ENCODE peak calls at places on chromosomes 13 and 19, in eight cellular contexts. One of them, this sample, is unnamed. For H3K4me1, the result is how much of the 10 kb centered on the place peaks cover.

GRCh38 chr19:1171755-1172352 is 2.2 kb downstream of the SBNO2 start:
- DNase-seq in effector memory CD4-positive, alpha-beta T cell: no peak
- DNase-seq in uterus: no peak
- DNase-seq in foreskin keratinocyte: peak
- DNase-seq in left ventricle myocardium inferior: no peak
- DNase-seq in fibroblast of lung: no peak
- DNase-seq in tibial artery: no peak
- DNase-seq in esophagus squamous epithelium: no peak
- DNase-seq in this sample: no peak

GRCh38 chr19:7236153-7236552 is 58.1 kb downstream of the INSR start:
- DNase-seq in fibroblast of lung: no peak
- DNase-seq in left ventricle myocardium inferior: no peak
- DNase-seq in effector memory CD4-positive, alpha-beta T cell: no peak
- DNase-seq in tibial artery: no peak
- DNase-seq in foreskin keratinocyte: no peak
- DNase-seq in uterus: no peak
- DNase-seq in esophagus squamous epithelium: no peak
- DNase-seq in this sample: no peak

GRCh38 chr13:111632906-111633305 is 312.5 kb downstream of the TEX29 start:
- DNase-seq in uterus: no peak
- DNase-seq in tibial artery: no peak
- DNase-seq in left ventricle myocardium inferior: no peak
- DNase-seq in esophagus squamous epithelium: no peak
- DNase-seq in foreskin keratinocyte: no peak
- DNase-seq in fibroblast of lung: no peak
- DNase-seq in effector memory CD4-positive, alpha-beta T cell: no peak
- DNase-seq in this sample: peak

GRCh38 chr13:102141625-102142472 is 260.0 kb downstream of the FGF14 start:
- DNase-seq in foreskin keratinocyte: peak
- DNase-seq in fibroblast of lung: peak
- DNase-seq in esophagus squamous epithelium: no peak
- DNase-seq in effector memory CD4-positive, alpha-beta T cell: no peak
- DNase-seq in tibial artery: no peak
- DNase-seq in left ventricle myocardium inferior: no peak
- DNase-seq in uterus: no peak
- DNase-seq in this sample: no peak

GRCh38 chr19:30381366-30381765 is 9.2 kb downstream of the ZNF536 start:
- DNase-seq in foreskin keratinocyte: no peak
- DNase-seq in uterus: no peak
- DNase-seq in fibroblast of lung: no peak
- DNase-seq in tibial artery: no peak
- DNase-seq in effector memory CD4-positive, alpha-beta T cell: no peak
- DNase-seq in esophagus squamous epithelium: no peak
- DNase-seq in left ventricle myocardium inferior: no peak
- DNase-seq in this sample: no peak

GRCh38 chr13:55013051-55013450 is 1984.4 kb downstream of the OLFM4 start:
- DNase-seq in tibial artery: no peak
- DNase-seq in foreskin keratinocyte: no peak
- DNase-seq in fibroblast of lung: no peak
- DNase-seq in left ventricle myocardium inferior: no peak
- DNase-seq in esophagus squamous epithelium: no peak
- DNase-seq in effector memory CD4-positive, alpha-beta T cell: no peak
- DNase-seq in uterus: no peak
- DNase-seq in this sample: no peak

GRCh38 chr13:39111145-39111544 is 72.9 kb downstream of the NHLRC3 start:
- DNase-seq in esophagus squamous epithelium: no peak
- DNase-seq in left ventricle myocardium inferior: no peak
- DNase-seq in tibial artery: no peak
- DNase-seq in uterus: no peak
- DNase-seq in effector memory CD4-positive, alpha-beta T cell: no peak
- DNase-seq in foreskin keratinocyte: no peak
- DNase-seq in fibroblast of lung: no peak
- DNase-seq in this sample: no peak

GRCh38 chr13:77207943-77208342 is 119.0 kb downstream of the MYCBP2 start:
- DNase-seq in foreskin keratinocyte: peak
- DNase-seq in effector memory CD4-positive, alpha-beta T cell: no peak
- DNase-seq in left ventricle myocardium inferior: no peak
- DNase-seq in fibroblast of lung: peak
- DNase-seq in esophagus squamous epithelium: no peak
- DNase-seq in uterus: no peak
- DNase-seq in tibial artery: no peak
- DNase-seq in this sample: peak

GRCh38 chr19:16836115-16836905 is 7.1 kb downstream of the SIN3B start:
- DNase-seq in tibial artery: no peak
- DNase-seq in effector memory CD4-positive, alpha-beta T cell: no peak
- DNase-seq in uterus: peak
- DNase-seq in foreskin keratinocyte: peak
- DNase-seq in esophagus squamous epithelium: no peak
- DNase-seq in fibroblast of lung: peak
- DNase-seq in left ventricle myocardium inferior: no peak
- DNase-seq in this sample: peak

GRCh38 chr19:49781394-49781793 is 14.6 kb downstream of the AP2A1 start:
- DNase-seq in tibial artery: no peak
- DNase-seq in left ventricle myocardium inferior: no peak
- DNase-seq in effector memory CD4-positive, alpha-beta T cell: no peak
- DNase-seq in uterus: no peak
- DNase-seq in fibroblast of lung: no peak
- DNase-seq in esophagus squamous epithelium: no peak
- DNase-seq in foreskin keratinocyte: no peak
- DNase-seq in this sample: no peak

GRCh38 chr19:39927524-39928356 is 6.7 kb downstream of the FCGBP start:
- DNase-seq in esophagus squamous epithelium: no peak
- DNase-seq in left ventricle myocardium inferior: no peak
- DNase-seq in foreskin keratinocyte: no peak
- DNase-seq in fibroblast of lung: no peak
- DNase-seq in uterus: no peak
- DNase-seq in tibial artery: no peak
- DNase-seq in effector memory CD4-positive, alpha-beta T cell: no peak
- DNase-seq in this sample: no peak

GRCh38 chr13:51765142-51765515 is 38.8 kb downstream of the DHRS12 start:
- DNase-seq in uterus: no peak
- DNase-seq in esophagus squamous epithelium: no peak
- DNase-seq in foreskin keratinocyte: no peak
- DNase-seq in effector memory CD4-positive, alpha-beta T cell: no peak
- DNase-seq in tibial artery: no peak
- DNase-seq in fibroblast of lung: no peak
- DNase-seq in left ventricle myocardium inferior: no peak
- DNase-seq in this sample: no peak

GRCh38 chr19:51296331-51297093 is 14.9 kb upstream of the IGLON5 start:
- DNase-seq in left ventricle myocardium inferior: no peak
- DNase-seq in uterus: no peak
- DNase-seq in foreskin keratinocyte: no peak
- DNase-seq in tibial artery: no peak
- DNase-seq in esophagus squamous epithelium: no peak
- DNase-seq in fibroblast of lung: no peak
- DNase-seq in effector memory CD4-positive, alpha-beta T cell: no peak
- DNase-seq in this sample: no peak

GRCh38 chr13:77894743-77895142 is 23.9 kb downstream of the EDNRB start:
- DNase-seq in foreskin keratinocyte: no peak
- DNase-seq in esophagus squamous epithelium: no peak
- DNase-seq in effector memory CD4-positive, alpha-beta T cell: no peak
- DNase-seq in uterus: no peak
- DNase-seq in left ventricle myocardium inferior: no peak
- DNase-seq in fibroblast of lung: no peak
- DNase-seq in tibial artery: no peak
- DNase-seq in this sample: no peak

GRCh38 chr13:39377699-39378098 is 225.3 kb downstream of the LHFPL6 start:
- DNase-seq in left ventricle myocardium inferior: no peak
- DNase-seq in esophagus squamous epithelium: no peak
- DNase-seq in foreskin keratinocyte: no peak
- DNase-seq in uterus: no peak
- DNase-seq in effector memory CD4-positive, alpha-beta T cell: no peak
- DNase-seq in tibial artery: no peak
- DNase-seq in fibroblast of lung: no peak
- DNase-seq in this sample: no peak

GRCh38 chr13:114134944-114135610 is 2.7 kb upstream of the RASA3 start:
- DNase-seq in foreskin keratinocyte: no peak
- DNase-seq in effector memory CD4-positive, alpha-beta T cell: no peak
- DNase-seq in fibroblast of lung: no peak
- DNase-seq in esophagus squamous epithelium: no peak
- DNase-seq in left ventricle myocardium inferior: no peak
- DNase-seq in uterus: no peak
- DNase-seq in tibial artery: no peak
- DNase-seq in this sample: no peak

GRCh38 chr19:3057275-3057714 is 5.0 kb downstream of the TLE5 start:
- DNase-seq in foreskin keratinocyte: no peak
- DNase-seq in effector memory CD4-positive, alpha-beta T cell: no peak
- DNase-seq in uterus: peak
- DNase-seq in tibial artery: peak
- DNase-seq in esophagus squamous epithelium: no peak
- DNase-seq in fibroblast of lung: peak
- DNase-seq in left ventricle myocardium inferior: peak
- DNase-seq in this sample: peak

GRCh38 chr19:3054972-3055740 is 7.1 kb downstream of the TLE5 start:
- DNase-seq in esophagus squamous epithelium: no peak
- DNase-seq in uterus: no peak
- DNase-seq in left ventricle myocardium inferior: no peak
- DNase-seq in tibial artery: no peak
- DNase-seq in fibroblast of lung: peak
- DNase-seq in effector memory CD4-positive, alpha-beta T cell: no peak
- DNase-seq in foreskin keratinocyte: peak
- DNase-seq in this sample: peak

GRCh38 chr19:3058009-3058820 is 4.1 kb downstream of the TLE5 start:
- DNase-seq in esophagus squamous epithelium: no peak
- DNase-seq in uterus: no peak
- DNase-seq in left ventricle myocardium inferior: no peak
- DNase-seq in fibroblast of lung: no peak
- DNase-seq in effector memory CD4-positive, alpha-beta T cell: no peak
- DNase-seq in tibial artery: no peak
- DNase-seq in foreskin keratinocyte: no peak
- DNase-seq in this sample: no peak

GRCh38 chr19:3055741-3056453 is 6.4 kb downstream of the TLE5 start:
- DNase-seq in esophagus squamous epithelium: no peak
- DNase-seq in tibial artery: no peak
- DNase-seq in foreskin keratinocyte: peak
- DNase-seq in effector memory CD4-positive, alpha-beta T cell: no peak
- DNase-seq in fibroblast of lung: no peak
- DNase-seq in left ventricle myocardium inferior: no peak
- DNase-seq in uterus: peak
- DNase-seq in this sample: no peak

DNA sequence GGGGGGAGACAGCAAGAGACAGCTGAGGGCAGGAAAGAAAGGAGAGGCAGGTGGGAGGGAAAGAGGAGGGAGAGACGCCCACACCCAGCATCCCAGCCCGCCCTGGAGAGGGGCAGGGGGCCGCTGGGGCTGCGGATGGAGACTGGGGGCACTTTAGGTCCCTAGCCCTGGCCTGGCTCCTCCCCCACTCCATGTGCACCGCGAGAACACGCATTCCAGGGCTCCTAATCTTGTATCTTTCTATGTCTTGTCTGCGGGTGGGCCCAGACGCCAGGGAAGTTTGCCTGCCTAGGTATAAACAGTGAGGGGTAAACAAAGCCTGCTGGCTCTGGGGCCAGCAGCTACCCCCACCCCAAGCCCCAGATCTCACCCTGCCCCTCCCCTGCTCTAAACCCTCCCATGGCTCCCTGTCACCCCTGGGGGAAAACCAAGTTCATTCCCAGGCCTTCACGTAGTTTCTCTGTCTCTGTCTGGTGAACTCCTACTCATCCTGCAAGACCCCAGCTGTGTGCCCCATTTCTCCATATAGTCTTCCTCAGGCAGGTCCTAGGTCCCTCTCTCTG is 5.8 kb downstream of the TLE5 start:
- DNase-seq in fibroblast of lung: no peak
- DNase-seq in left ventricle myocardium inferior: no peak
- DNase-seq in foreskin keratinocyte: no peak
- DNase-seq in effector memory CD4-positive, alpha-beta T cell: no peak
- DNase-seq in tibial artery: no peak
- DNase-seq in esophagus squamous epithelium: no peak
- DNase-seq in uterus: no peak
- DNase-seq in this sample: peak
- H3K4me1 ChIP-seq in fibroblast of lung: under half
- H3K4me1 ChIP-seq in left ventricle myocardium inferior: half or more
- H3K4me1 ChIP-seq in foreskin keratinocyte: under half
- H3K4me1 ChIP-seq in effector memory CD4-positive, alpha-beta T cell: under half
- H3K4me1 ChIP-seq in tibial artery: under half
- H3K4me1 ChIP-seq in esophagus squamous epithelium: half or more
- H3K4me1 ChIP-seq in uterus: under half
- H3K4me1 ChIP-seq in this sample: half or more

GRCh38 chr19:5895409-5895808 is 8.2 kb downstream of the NDUFA11 start:
- DNase-seq in foreskin keratinocyte: no peak
- DNase-seq in uterus: no peak
- DNase-seq in fibroblast of lung: no peak
- DNase-seq in effector memory CD4-positive, alpha-beta T cell: no peak
- DNase-seq in tibial artery: no peak
- DNase-seq in esophagus squamous epithelium: no peak
- DNase-seq in left ventricle myocardium inferior: no peak
- DNase-seq in this sample: no peak
- H3K4me1 ChIP-seq in foreskin keratinocyte: under half
- H3K4me1 ChIP-seq in uterus: under half
- H3K4me1 ChIP-seq in fibroblast of lung: under half
- H3K4me1 ChIP-seq in effector memory CD4-positive, alpha-beta T cell: under half
- H3K4me1 ChIP-seq in tibial artery: under half
- H3K4me1 ChIP-seq in esophagus squamous epithelium: under half
- H3K4me1 ChIP-seq in left ventricle myocardium inferior: under half
- H3K4me1 ChIP-seq in this sample: under half

GRCh38 chr13:97425570-97425969 is 8.4 kb upstream of the RAP2A start:
- DNase-seq in fibroblast of lung: peak
- DNase-seq in effector memory CD4-positive, alpha-beta T cell: no peak
- DNase-seq in uterus: no peak
- DNase-seq in esophagus squamous epithelium: no peak
- DNase-seq in left ventricle myocardium inferior: no peak
- DNase-seq in foreskin keratinocyte: no peak
- DNase-seq in tibial artery: no peak
- DNase-seq in this sample: no peak
- H3K4me1 ChIP-seq in fibroblast of lung: under half
- H3K4me1 ChIP-seq in effector memory CD4-positive, alpha-beta T cell: under half
- H3K4me1 ChIP-seq in uterus: under half
- H3K4me1 ChIP-seq in esophagus squamous epithelium: under half
- H3K4me1 ChIP-seq in left ventricle myocardium inferior: under half
- H3K4me1 ChIP-seq in foreskin keratinocyte: under half
- H3K4me1 ChIP-seq in tibial artery: under half
- H3K4me1 ChIP-seq in this sample: under half

DNA sequence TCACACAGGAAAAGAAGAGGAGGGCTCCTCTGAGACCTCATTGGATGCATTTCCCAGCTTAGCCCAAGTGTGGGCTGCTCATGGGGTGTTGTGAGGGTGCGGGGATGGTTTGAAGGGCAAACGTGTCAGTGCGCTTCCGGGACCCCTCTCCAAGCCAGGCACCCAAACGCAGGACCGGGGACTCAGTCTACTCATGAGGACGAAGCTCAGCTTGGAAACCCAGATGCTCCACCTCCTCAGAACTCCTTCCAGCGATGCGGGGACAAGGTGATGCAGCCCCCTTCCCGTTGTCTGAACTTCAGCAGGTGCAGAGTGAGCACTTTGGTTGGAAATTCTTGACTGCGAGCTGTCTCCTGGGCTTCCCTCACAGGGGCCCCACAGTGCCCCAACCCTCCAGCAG is 33.1 kb upstream of the MTIF3 start:
- DNase-seq in effector memory CD4-positive, alpha-beta T cell: no peak
- DNase-seq in fibroblast of lung: no peak
- DNase-seq in esophagus squamous epithelium: no peak
- DNase-seq in uterus: no peak
- DNase-seq in foreskin keratinocyte: no peak
- DNase-seq in tibial artery: no peak
- DNase-seq in left ventricle myocardium inferior: no peak
- DNase-seq in this sample: no peak
- H3K4me1 ChIP-seq in effector memory CD4-positive, alpha-beta T cell: under half
- H3K4me1 ChIP-seq in fibroblast of lung: under half
- H3K4me1 ChIP-seq in esophagus squamous epithelium: under half
- H3K4me1 ChIP-seq in uterus: under half
- H3K4me1 ChIP-seq in foreskin keratinocyte: under half
- H3K4me1 ChIP-seq in tibial artery: under half
- H3K4me1 ChIP-seq in left ventricle myocardium inferior: under half
- H3K4me1 ChIP-seq in this sample: under half

This sample was measured in SJSA1.